ENCODE peak calls at places on chromosomes 6 and 20, in nine cellular contexts. F, Y, A, E, N, J, X, Z and K are unnamed samples.

GRCh38 chr6:154343473-154344308 is 12.9 kb downstream of the IPCEF1 start:
- DNase-seq in X (peak), Y (peak), F (no peak), Z (no peak), A (peak), E (peak), J (peak), N (peak), K (peak)

GRCh38 chr6:111591901-111592461 is 13.7 kb downstream of the TRAF3IP2 start:
- DNase-seq in J (peak), F (no peak), Y (peak), X (no peak), N (no peak), Z (no peak), A (peak), E (peak), K (peak)

GRCh38 chr20:57708694-57709673 is 831 bp downstream of the PMEPA1 start:
- DNase-seq in E (no peak), Z (peak), J (no peak), F (no peak), A (no peak), N (no peak), X (peak), Y (peak), K (peak)

GRCh38 chr6:29375191-29375590 is at the start of gene OR12D3:
- DNase-seq in Y (no peak), F (no peak), N (no peak), X (no peak), J (no peak), A (no peak), E (no peak), Z (no peak), K (no peak)

GRCh38 chr6:98946266-98946817 is 1.4 kb downstream of the FBXL4 start:
- DNase-seq in J (no peak), Y (no peak), N (no peak), A (no peak), Z (no peak), X (no peak), F (peak), E (no peak), K (peak)

GRCh38 chr6:110560239-110561015 is 84.0 kb upstream of the SLC22A16 start:
- DNase-seq in N (no peak), E (no peak), Y (no peak), X (no peak), F (peak), A (no peak), J (no peak), Z (no peak), K (no peak)

GRCh38 chr20:59349277-59349676 is 48.9 kb downstream of the EDN3 start:
- DNase-seq in J (no peak), Y (no peak), F (no peak), X (no peak), Z (no peak), E (no peak), A (no peak), N (no peak), K (no peak)

GRCh38 chr6:159594106-159594749 is 98.8 kb downstream of the SOD2 start:
- DNase-seq in Z (no peak), X (no peak), N (no peak), A (peak), J (peak), Y (peak), E (peak), F (no peak), K (peak)

GRCh38 chr6:170316071-170316470 is 9.5 kb downstream of the FAM120B start:
- DNase-seq in E (no peak), N (no peak), A (peak), J (peak), X (no peak), F (no peak), Y (no peak), Z (no peak), K (no peak)

GRCh38 chr20:34538671-34539123 is 19.8 kb upstream of the MAP1LC3A start:
- DNase-seq in J (peak), Z (peak), F (peak), X (peak), E (peak), N (peak), Y (peak), A (no peak), K (peak)

GRCh38 chr6:109001554-109001953 is 93.1 kb downstream of the SESN1 start:
- DNase-seq in A (no peak), X (peak), N (no peak), Z (no peak), F (no peak), J (no peak), E (no peak), Y (peak), K (no peak)

GRCh38 chr6:160160450-160160849 is 38.8 kb downstream of the SLC22A1 start:
- DNase-seq in J (peak), X (no peak), Z (no peak), E (no peak), A (no peak), N (peak), F (no peak), Y (no peak), K (peak)

GRCh38 chr6:3608159-3608558 is 143.4 kb downstream of the PXDC1 start:
- DNase-seq in A (no peak), N (no peak), X (no peak), Y (no peak), E (no peak), J (no peak), Z (no peak), F (no peak), K (no peak)

GRCh38 chr20:56815796-56816195 is 186.7 kb downstream of the TFAP2C start:
- DNase-seq in Z (no peak), N (no peak), F (no peak), J (no peak), Y (no peak), A (no peak), X (no peak), E (no peak), K (no peak)

GRCh38 chr6:14055541-14055940 is 62.0 kb upstream of the CD83 start:
- DNase-seq in X (no peak), Z (no peak), A (no peak), N (no peak), Y (no peak), J (peak), F (no peak), E (no peak), K (no peak)

GRCh38 chr20:32168184-32168910 is 39.2 kb downstream of the PLAGL2 start:
- DNase-seq in J (no peak), F (no peak), Z (peak), E (peak), A (peak), N (no peak), Y (peak), X (no peak), K (peak)

GRCh38 chr20:57315964-57316480 is 13.6 kb upstream of the SPO11 start:
- DNase-seq in Y (no peak), J (no peak), E (no peak), N (no peak), Z (no peak), X (no peak), F (peak), A (no peak), K (no peak)

GRCh38 chr6:118663993-118664985 is 12.9 kb upstream of the CEP85L start:
- DNase-seq in A (no peak), J (no peak), X (no peak), F (no peak), E (peak), Z (no peak), N (no peak), Y (no peak), K (no peak)

GRCh38 chr6:137332637-137333228 is 113.5 kb upstream of the IFNGR1 start:
- DNase-seq in Z (no peak), F (no peak), N (no peak), X (no peak), E (peak), J (no peak), A (peak), Y (peak), K (peak)

GRCh38 chr6:41494212-41495115 is 51.7 kb upstream of the FOXP4 start:
- DNase-seq in X (no peak), A (peak), Y (peak), J (no peak), E (no peak), F (no peak), Z (no peak), N (no peak), K (no peak)

GRCh38 chr6:33632603-33633039 is 11.5 kb downstream of the ITPR3 start:
- DNase-seq in F (peak), A (peak), Y (peak), J (peak), N (peak), Z (no peak), E (no peak), X (peak), K (no peak)

GRCh38 chr6:49384913-49385312 is 78.1 kb downstream of the MMUT start:
- DNase-seq in X (no peak), F (no peak), A (no peak), E (peak), J (peak), Y (peak), N (no peak), Z (no peak), K (peak)

GRCh38 chr20:32087117-32087516 is 22.4 kb upstream of the TM9SF4 start:
- DNase-seq in Y (no peak), X (no peak), A (no peak), Z (no peak), N (no peak), J (no peak), E (no peak), F (no peak), K (no peak)

GRCh38 chr6:155263373-155264063 is at the start of gene CLDN20:
- DNase-seq in N (no peak), A (no peak), E (no peak), J (no peak), F (no peak), Z (no peak), Y (no peak), X (no peak), K (no peak)

GRCh38 chr6:169527306-169527705 is 174.5 kb downstream of the WDR27 start:
- DNase-seq in J (peak), X (no peak), Y (no peak), E (peak), F (no peak), A (peak), Z (no peak), N (no peak), K (peak)

GRCh38 chr6:43129434-43130194 is 41.5 kb upstream of the SRF start:
- DNase-seq in A (peak), Z (no peak), F (peak), J (no peak), X (peak), E (peak), N (peak), Y (peak), K (peak)

GRCh38 chr6:20352346-20352745 is 49.3 kb upstream of the E2F3 start:
- DNase-seq in N (no peak), X (no peak), A (no peak), E (no peak), J (no peak), Z (no peak), F (no peak), Y (no peak), K (no peak)

GRCh38 chr6:118122161-118122560 is 215.1 kb downstream of the SLC35F1 start:
- DNase-seq in F (no peak), J (no peak), X (no peak), E (no peak), A (no peak), N (no peak), Y (no peak), Z (no peak), K (no peak)

GRCh38 chr6:79762370-79762769 is 131.2 kb downstream of the SH3BGRL2 start:
- DNase-seq in J (peak), E (no peak), X (no peak), N (no peak), Y (peak), F (no peak), Z (no peak), A (peak), K (peak)

GRCh38 chr6:33976425-33977360 is 169.2 kb downstream of the GRM4 start:
- DNase-seq in Z (no peak), E (no peak), A (no peak), F (no peak), J (no peak), X (no peak), Y (no peak), N (peak), K (no peak)

GRCh38 chr20:47304287-47304686 is 52.2 kb downstream of the ZMYND8 start:
- DNase-seq in N (peak), X (no peak), Z (no peak), A (no peak), E (peak), J (no peak), F (no peak), Y (peak), K (peak)

GRCh38 chr20:43829951-43830690 is 84.5 kb upstream of the TOX2 start:
- DNase-seq in F (no peak), N (no peak), E (no peak), X (no peak), A (no peak), Y (no peak), Z (no peak), J (no peak), K (no peak)

GRCh38 chr6:105452924-105453756 is 50.3 kb upstream of the PREP start:
- DNase-seq in Z (peak), X (peak), F (peak), A (no peak), N (peak), Y (no peak), J (no peak), E (no peak), K (no peak)

GRCh38 chr6:135910943-135911618 is 59.6 kb downstream of the PDE7B start:
- DNase-seq in N (no peak), Y (no peak), J (no peak), E (no peak), A (peak), F (no peak), X (no peak), Z (no peak), K (peak)

GRCh38 chr20:64039293-64040160 is 3.5 kb downstream of the C20orf204 start:
- DNase-seq in N (no peak), J (no peak), Z (no peak), A (no peak), X (no peak), E (no peak), Y (no peak), F (no peak), K (no peak)
- H3K4me3 ChIP-seq in N (peak), J (peak), Z (peak), A (peak), X (no peak), E (peak), Y (peak), F (peak), K (peak)

GRCh38 chr6:22147469-22147815 is 149.4 kb downstream of the PRL start:
- DNase-seq in Z (no peak), Y (no peak), N (no peak), F (no peak), X (no peak), A (no peak), E (no peak), J (no peak), K (no peak)

GRCh38 chr6:22146581-22147468 is 150.0 kb downstream of the PRL start:
- DNase-seq in F (no peak), E (peak), Y (peak), J (peak), Z (no peak), X (no peak), A (peak), N (no peak), K (no peak)

GRCh38 chr6:22147983-22148797 is 148.6 kb downstream of the PRL start:
- DNase-seq in A (peak), J (peak), Z (no peak), F (no peak), E (peak), N (no peak), X (peak), Y (peak), K (peak)

GRCh38 chr6:22145294-22145693 is 151.5 kb downstream of the PRL start:
- DNase-seq in Z (no peak), Y (no peak), E (no peak), X (no peak), F (no peak), N (no peak), A (no peak), J (no peak), K (no peak)

DNA sequence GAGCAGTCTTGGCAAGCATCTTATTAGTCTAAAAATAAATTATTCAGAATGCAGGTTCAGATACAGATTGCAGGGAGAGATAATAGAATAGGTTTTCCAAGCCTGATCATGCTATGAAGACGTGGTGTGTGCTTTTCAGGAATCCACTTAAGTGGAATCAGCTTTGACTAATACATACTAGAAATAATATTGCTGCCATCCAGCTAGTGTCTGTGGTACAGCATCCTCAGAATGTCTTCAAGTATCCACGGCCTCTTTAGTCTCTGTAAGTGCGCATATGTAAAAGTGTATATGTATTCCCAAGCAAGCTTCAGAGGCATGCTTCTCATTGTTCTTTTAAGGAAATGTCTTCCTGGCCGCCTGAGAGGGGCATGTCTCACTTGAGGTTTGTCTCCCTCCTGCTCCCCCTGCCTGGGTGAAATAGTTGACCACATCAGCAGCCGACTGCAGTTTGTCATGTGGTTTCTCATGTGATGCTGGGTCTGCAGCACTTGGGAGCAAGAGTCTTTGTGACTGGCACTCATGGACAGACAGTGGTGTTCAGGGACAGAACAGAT is 150.9 kb downstream of the PRL start:
- DNase-seq in J (peak), A (peak), F (no peak), X (peak), Z (no peak), Y (peak), N (no peak), E (peak), K (peak)
- TF ChIP-seq CTCF in J (no peak), A (peak), F (no peak), X (no peak), Z (peak), Y (peak), N (no peak), E (peak), K (peak)

GRCh38 chr6:52575490-52575868 is 1.4 kb downstream of the TRAM2 start:
- DNase-seq in N (no peak), F (no peak), Y (no peak), Z (no peak), A (peak), X (no peak), E (peak), J (no peak), K (peak)
- H3K4me3 ChIP-seq in N (peak), F (peak), Y (no peak), Z (peak), A (peak), X (no peak), E (peak), J (peak), K (peak)

GRCh38 chr20:36832791-36833190 is 43.1 kb upstream of the TLDC2 start:
- DNase-seq in Y (no peak), J (no peak), A (no peak), X (no peak), F (no peak), Z (no peak), E (no peak), N (no peak), K (no peak)

GRCh38 chr20:36835025-36835424 is 40.9 kb upstream of the TLDC2 start:
- DNase-seq in Z (no peak), F (no peak), N (no peak), E (no peak), J (no peak), Y (no peak), A (no peak), X (peak), K (no peak)

GRCh38 chr20:36833275-36834020 is 42.5 kb upstream of the TLDC2 start:
- DNase-seq in Z (no peak), N (no peak), Y (no peak), F (no peak), E (peak), J (no peak), A (no peak), X (peak), K (peak)

GRCh38 chr20:36827541-36828279 is 48.2 kb upstream of the TLDC2 start:
- DNase-seq in A (no peak), Y (no peak), J (no peak), X (peak), E (peak), Z (no peak), F (no peak), N (no peak), K (no peak)

GRCh38 chr20:36830791-36831691 is 44.9 kb upstream of the TLDC2 start:
- DNase-seq in A (peak), N (no peak), X (peak), Z (peak), J (no peak), F (no peak), E (peak), Y (peak), K (peak)
- TF ChIP-seq CTCF in A (peak), N (peak), X (peak), Z (peak), J (peak), F (peak), E (peak), Y (peak), K (peak)

DNA sequence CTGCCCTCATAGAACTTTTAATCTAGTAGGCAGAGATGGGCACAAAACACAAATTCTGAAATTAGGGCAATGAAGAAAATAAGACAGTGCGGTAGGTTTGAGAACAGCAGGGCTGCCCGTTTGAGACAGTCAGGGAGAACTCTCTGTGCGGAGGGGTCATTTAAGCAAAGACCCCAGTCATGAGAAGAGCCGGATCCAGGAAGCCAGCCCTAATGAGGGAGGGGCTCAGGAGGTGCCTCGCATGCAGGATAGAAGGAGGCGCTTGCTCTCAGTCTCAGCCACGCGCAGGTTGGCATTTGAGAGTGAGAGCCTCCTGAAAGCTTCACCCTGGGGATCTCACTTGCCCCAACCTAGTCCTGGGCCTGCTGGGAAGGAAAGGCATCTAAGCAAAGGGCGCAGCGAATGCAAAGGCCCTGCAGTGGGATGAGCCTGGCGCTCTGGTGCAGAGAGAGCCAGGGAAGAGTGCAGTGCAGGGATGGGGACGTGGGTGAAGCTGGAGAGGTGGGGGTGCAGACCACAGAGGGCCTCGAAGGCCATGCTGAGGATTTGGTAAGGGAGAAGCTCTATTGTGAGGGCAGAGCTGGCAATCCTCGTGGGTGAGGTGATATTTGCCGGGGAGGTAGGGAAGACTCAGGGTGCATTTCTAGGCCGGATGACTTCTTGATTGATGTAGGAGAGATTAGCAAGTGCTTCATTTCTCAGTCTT is 130.0 kb upstream of the PTPN1 start:
- DNase-seq in A (no peak), J (no peak), Y (no peak), Z (no peak), X (no peak), F (no peak), E (no peak), N (no peak), K (no peak)
- H3K4me3 ChIP-seq in A (no peak), J (no peak), Y (no peak), Z (no peak), X (no peak), F (no peak), E (no peak), N (no peak), K (no peak)

DNA sequence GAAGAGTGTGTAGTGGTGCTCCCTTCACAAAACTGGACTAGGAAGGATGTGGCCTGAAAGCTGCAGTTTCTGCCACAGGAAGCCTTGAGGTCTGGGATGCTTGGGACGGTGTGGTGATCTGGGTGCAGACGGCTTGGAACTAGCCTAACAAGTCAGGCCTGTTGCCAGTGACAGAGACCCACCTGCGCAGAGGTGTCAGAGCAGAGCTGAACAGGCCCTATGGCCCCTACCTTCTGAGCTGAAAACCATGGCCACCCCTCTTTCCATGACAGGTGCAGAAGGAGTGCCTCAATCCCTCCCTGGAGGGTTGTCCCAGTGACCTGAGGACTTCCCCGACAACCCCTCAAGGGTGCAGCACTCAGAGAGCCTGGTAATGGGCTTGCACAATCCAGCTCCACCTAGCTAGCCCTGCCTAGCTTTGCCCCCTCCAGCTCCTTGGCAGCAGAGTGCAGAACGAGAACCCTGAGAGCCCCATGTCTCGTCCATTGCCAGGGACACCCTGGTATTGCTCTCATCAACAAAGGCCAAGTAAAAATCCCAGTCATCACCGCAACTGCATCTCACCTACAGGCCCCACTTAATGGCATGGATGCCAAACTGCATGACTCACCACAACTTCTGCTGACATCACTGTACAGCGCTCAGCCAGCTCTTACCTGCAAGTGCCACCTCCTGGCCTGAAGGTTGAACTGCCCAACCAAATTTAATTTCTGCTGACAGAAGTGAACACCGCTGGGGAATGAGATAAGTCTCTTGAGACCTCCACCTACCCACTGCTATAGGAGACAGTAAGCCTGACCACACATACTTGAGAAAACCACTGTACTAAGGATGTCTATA is 563.1 kb downstream of the TFAP2A start:
- DNase-seq in E (peak), Y (peak), F (no peak), Z (no peak), N (no peak), X (no peak), A (peak), J (peak), K (peak)
- TF ChIP-seq CTCF in E (no peak), Y (no peak), F (no peak), Z (no peak), N (no peak), X (no peak), A (no peak), J (peak), K (peak)